ENCODE peak calls at places on chromosome 14, in six cellular contexts. D is A549, W is tibial nerve, C is transverse colon, G is upper lobe of left lung, B is endothelial cell of umbilical vein. T is an unnamed sample.

GRCh38 chr14:53355581-53356112 is 202.5 kb upstream of the DDHD1 start:
- DNase-seq in C (no peak), G (no peak), B (peak), W (no peak), D (peak), T (no peak)

GRCh38 chr14:105839425-105840265 is 313.3 kb downstream of the TMEM121 start:
- DNase-seq in B (no peak), W (no peak), G (peak), C (no peak), D (no peak), T (peak)

GRCh38 chr14:95452890-95453712 is 63.3 kb downstream of the SYNE3 start:
- DNase-seq in B (no peak), G (no peak), W (no peak), D (no peak), C (no peak), T (no peak)

GRCh38 chr14:66105819-66106218 is 380.4 kb upstream of the CCDC196 start:
- DNase-seq in C (no peak), G (no peak), W (no peak), B (peak), D (no peak), T (no peak)

GRCh38 chr14:25607095-25607657 is 557.2 kb upstream of the STXBP6 start:
- DNase-seq in W (no peak), G (no peak), D (no peak), C (no peak), B (no peak), T (no peak)

GRCh38 chr14:94239416-94239815 is 53.7 kb downstream of the SERPINA10 start:
- DNase-seq in C (no peak), D (no peak), B (no peak), G (no peak), W (no peak), T (no peak)

GRCh38 chr14:92577321-92577742 is 63.8 kb downstream of the RIN3 start:
- DNase-seq in B (no peak), D (no peak), W (no peak), G (no peak), C (no peak), T (no peak)

GRCh38 chr14:70366890-70367289 is 7.4 kb upstream of the COX16 start:
- DNase-seq in B (no peak), W (no peak), D (no peak), G (no peak), C (no peak), T (no peak)

GRCh38 chr14:37595809-37596595 is 573 bp downstream of the TTC6 start:
- DNase-seq in D (peak), W (no peak), C (peak), G (peak), B (no peak), T (no peak)

GRCh38 chr14:98900721-98901272 is 371.2 kb downstream of the BCL11B start:
- DNase-seq in W (no peak), G (no peak), C (no peak), B (no peak), D (no peak), T (peak)

GRCh38 chr14:40981247-40981646 is 625.4 kb upstream of the LRFN5 start:
- DNase-seq in G (no peak), B (no peak), D (no peak), C (no peak), W (no peak), T (no peak)

GRCh38 chr14:24327303-24327702 is 7.6 kb downstream of the ADCY4 start:
- DNase-seq in D (no peak), B (no peak), W (no peak), G (no peak), C (no peak), T (no peak)

GRCh38 chr14:105071942-105072341 is 6.7 kb upstream of the GPR132 start:
- DNase-seq in C (no peak), D (no peak), B (no peak), W (no peak), G (no peak), T (no peak)

GRCh38 chr14:64387738-64388532 is at the start of gene MTHFD1:
- DNase-seq in B (peak), G (peak), C (peak), W (peak), D (peak), T (peak)
- TF ChIP-seq CTCF in B (no peak), G (peak), C (no peak), W (peak), D (no peak), T (no peak)

GRCh38 chr14:50064993-50065392 is 51.4 kb downstream of the VCPKMT start:
- DNase-seq in D (no peak), B (no peak), W (peak), C (peak), G (peak), T (peak)

GRCh38 chr14:50068496-50068895 is 47.9 kb downstream of the VCPKMT start:
- DNase-seq in G (no peak), W (no peak), B (no peak), C (no peak), D (no peak), T (peak)

GRCh38 chr14:50070230-50070629 is 46.1 kb downstream of the VCPKMT start:
- DNase-seq in D (no peak), W (no peak), G (no peak), C (no peak), B (no peak), T (no peak)

GRCh38 chr14:50069325-50069724 is 47.0 kb downstream of the VCPKMT start:
- DNase-seq in D (no peak), C (no peak), G (no peak), B (no peak), W (no peak), T (no peak)

DNA sequence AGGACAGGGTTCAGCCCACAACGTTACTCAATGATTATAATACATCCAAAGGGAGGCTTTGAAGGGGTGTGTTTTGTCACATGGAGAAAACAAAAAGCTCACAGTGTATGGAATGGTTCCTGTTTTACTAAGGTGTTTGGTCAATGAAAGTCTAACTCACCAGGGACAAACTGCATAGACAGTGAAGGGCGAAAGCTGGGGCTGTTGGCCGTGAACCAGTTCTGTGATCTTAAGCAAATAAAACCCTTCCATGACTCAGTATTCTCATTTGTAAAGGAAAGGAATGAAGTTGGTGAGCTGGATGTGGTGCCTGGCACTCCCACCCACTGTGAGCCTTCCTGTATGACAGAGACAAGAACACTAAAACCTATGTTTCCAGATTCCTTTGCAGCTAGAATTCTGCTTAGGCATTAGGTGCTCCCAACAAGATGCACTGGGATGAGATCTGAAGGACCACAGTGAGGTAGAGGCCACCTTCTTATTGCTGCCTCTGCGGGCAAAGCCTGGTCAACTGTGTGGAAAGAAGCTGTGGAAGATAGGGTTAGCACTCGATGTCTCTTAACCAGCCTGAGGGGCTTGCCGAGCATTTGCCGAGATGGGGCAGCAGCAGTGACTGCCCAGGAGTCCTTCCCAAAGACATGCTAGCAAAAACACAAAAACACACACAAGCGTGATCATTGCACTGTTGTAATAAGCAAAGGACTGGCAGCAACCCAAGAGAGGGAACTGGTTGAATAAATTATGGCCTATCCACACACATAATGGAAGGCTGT is 48.5 kb downstream of the VCPKMT start:
- DNase-seq in G (no peak), B (peak), W (no peak), C (peak), D (peak), T (no peak)
- TF ChIP-seq POLR2A in G (no peak), B (no peak), W (no peak), C (no peak), D (no peak), T (no peak)

GRCh38 chr14:91061309-91061887 is 957 bp upstream of the RPS6KA5 start:
- DNase-seq in W (no peak), B (no peak), G (no peak), D (no peak), C (no peak), T (no peak)
- H3K4me3 ChIP-seq in W (peak), B (peak), G (peak), D (peak), C (no peak), T (no peak)

DNA sequence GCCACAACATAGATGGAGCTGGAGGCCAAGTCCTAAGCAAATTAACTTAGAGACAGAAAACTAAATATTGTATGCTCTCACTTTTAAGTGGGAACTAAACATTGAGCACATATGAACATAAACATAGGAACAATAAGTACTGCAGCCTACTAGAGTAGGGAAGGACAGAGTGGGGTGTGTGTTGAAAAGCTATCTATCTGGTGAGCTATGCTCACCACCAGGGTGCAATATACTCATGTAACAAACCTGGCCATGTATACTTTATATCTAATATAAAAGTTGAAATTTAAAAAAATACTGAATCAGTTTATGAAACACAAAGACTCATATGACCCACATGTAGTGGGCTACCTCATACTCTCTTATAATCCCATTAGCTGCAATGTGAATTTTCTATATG is 1305.0 kb downstream of the LRFN5 start:
- DNase-seq in C (no peak), G (no peak), B (no peak), D (no peak), W (no peak), T (no peak)
- TF ChIP-seq CTCF in C (peak), G (no peak), B (no peak), D (peak), W (no peak), T (no peak)

DNA sequence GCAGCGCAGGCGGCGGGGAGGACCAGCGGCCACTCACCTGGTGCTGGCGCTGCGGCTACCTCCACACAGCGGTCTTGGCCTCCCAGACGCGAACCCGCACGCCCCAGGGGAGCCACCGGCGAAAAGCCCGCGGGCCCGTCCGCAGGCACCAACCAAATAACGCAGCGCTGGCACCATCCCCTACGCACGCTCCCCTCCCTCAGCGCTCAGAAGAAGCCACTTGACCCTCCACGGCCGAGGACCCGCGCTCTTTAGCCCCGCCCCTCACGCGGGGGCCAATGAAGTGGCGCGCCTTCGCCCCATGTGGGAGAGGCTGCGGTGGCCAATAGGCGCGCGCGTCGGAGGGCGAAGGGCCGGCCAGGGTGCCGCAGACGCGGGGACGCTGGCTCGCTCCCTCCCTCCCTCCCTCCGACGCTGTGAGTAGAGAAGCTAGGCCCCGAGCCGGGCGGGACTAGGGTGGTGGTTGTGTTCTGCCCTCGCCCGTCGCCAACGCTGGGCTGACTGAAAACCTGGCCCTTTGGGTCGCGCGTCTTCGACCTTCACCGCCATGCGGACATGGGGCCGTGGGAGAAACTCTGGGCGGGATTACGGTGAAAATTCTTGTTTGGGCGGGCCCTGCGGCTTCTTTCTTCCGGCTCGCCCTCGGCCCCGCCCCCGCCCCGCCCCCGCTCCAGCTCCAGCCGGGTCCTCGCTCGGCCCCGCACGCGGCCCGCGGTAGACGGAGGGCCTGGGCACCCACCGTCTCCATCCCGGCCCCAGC is at the start of the genes DMAC2L and L2HGDH:
- DNase-seq in G (peak), W (peak), C (peak), D (peak), B (peak), T (peak)
- TF ChIP-seq POLR2A in G (peak), W (peak), C (peak), D (peak), B (peak), T (peak)